ENCODE peak calls at places on chromosomes 2 and 18, in six cellular contexts. R is tibial nerve, S is sigmoid colon, T is neural progenitor cell, O is K562, C is glutamatergic neuron. F is an unnamed sample.

GRCh38 chr2:20226152-20226545 is 1.2 kb upstream of the SDC1 start:
- DNase-seq in R (no peak), S (peak; percentile 36), T (no peak), O (no peak), C (no peak), F (peak; percentile 46)

GRCh38 chr2:27854224-27854623 is 36.0 kb downstream of the RBKS start:
- DNase-seq in R (no peak), S (no peak), T (no peak), O (no peak), C (no peak), F (no peak)

GRCh38 chr2:96914332-96914731 is 44.5 kb upstream of the SEMA4C start:
- DNase-seq in R (no peak), S (no peak), T (no peak), O (no peak), C (no peak), F (no peak)

GRCh38 chr2:63488118-63488713 is 100.1 kb downstream of the WDPCP start:
- DNase-seq in R (no peak), S (no peak), T (peak; percentile 42), O (peak; percentile 16), C (peak; percentile 18), F (no peak)

GRCh38 chr2:27754831-27755230 is 16.7 kb upstream of the MRPL33 start:
- DNase-seq in R (no peak), S (no peak), T (no peak), O (no peak), C (no peak), F (no peak)

GRCh38 chr2:207693641-207694249 is 17.7 kb upstream of the CCNYL1 start:
- DNase-seq in R (no peak), S (no peak), T (no peak), O (no peak), C (no peak), F (no peak)

GRCh38 chr2:217897091-217897715 is 105.6 kb downstream of the TNS1 start:
- DNase-seq in R (no peak), S (no peak), T (no peak), O (no peak), C (no peak), F (peak; percentile 56)

GRCh38 chr18:45169610-45170009 is 445.7 kb upstream of the SLC14A2 start:
- DNase-seq in R (peak; percentile 65), S (peak; percentile 74), T (no peak), O (no peak), C (peak; percentile 28), F (no peak)

GRCh38 chr2:241168366-241168765 is 18.1 kb downstream of the PPP1R7 start:
- DNase-seq in R (no peak), S (no peak), T (no peak), O (no peak), C (no peak), F (no peak)

GRCh38 chr2:236049981-236050380 is 118.2 kb downstream of the GBX2 start:
- DNase-seq in R (no peak), S (no peak), T (no peak), O (no peak), C (no peak), F (no peak)

GRCh38 chr18:49189772-49190171 is 239.0 kb upstream of the SMAD7 start:
- DNase-seq in R (no peak), S (no peak), T (no peak), O (no peak), C (no peak), F (no peak)

GRCh38 chr2:230358305-230358704 is 31.3 kb downstream of the SP140L start:
- DNase-seq in R (no peak), S (no peak), T (no peak), O (no peak), C (no peak), F (no peak)

GRCh38 chr2:43223412-43224040 is 2.9 kb downstream of the ZFP36L2 start:
- DNase-seq in R (no peak), S (no peak), T (no peak), O (no peak), C (no peak), F (peak; percentile 9)

GRCh38 chr2:43576983-43577892 is 18.6 kb downstream of the THADA start:
- DNase-seq in R (no peak), S (no peak), T (peak; percentile 64), O (peak; percentile 48), C (no peak), F (no peak)

GRCh38 chr2:238267884-238268680 is 20.3 kb downstream of the PER2 start:
- DNase-seq in R (no peak), S (peak; percentile 55), T (no peak), O (no peak), C (peak; percentile 8), F (peak; percentile 39)
- TF ChIP-seq CTCF in R (no peak), S (no peak), T (no peak), O (no peak), C (no peak), F (no peak)

GRCh38 chr18:55841314-55841713 is 253.3 kb upstream of the TCF4 start:
- DNase-seq in R (no peak), S (no peak), T (no peak), O (no peak), C (no peak), F (no peak)
- TF ChIP-seq CTCF in R (no peak), S (no peak), T (no peak), O (no peak), C (no peak), F (no peak)

GRCh38 chr2:150911766-150912280 is 349.8 kb downstream of the RBM43 start:
- DNase-seq in R (peak; percentile 92), S (peak; percentile 90), T (no peak), O (no peak), C (no peak), F (peak; percentile 80)

GRCh38 chr2:150907466-150907865 is 354.2 kb downstream of the RBM43 start:
- DNase-seq in R (no peak), S (no peak), T (no peak), O (no peak), C (no peak), F (no peak)

GRCh38 chr2:150909090-150909489 is 352.6 kb downstream of the RBM43 start:
- DNase-seq in R (no peak), S (no peak), T (no peak), O (no peak), C (no peak), F (no peak)

DNA sequence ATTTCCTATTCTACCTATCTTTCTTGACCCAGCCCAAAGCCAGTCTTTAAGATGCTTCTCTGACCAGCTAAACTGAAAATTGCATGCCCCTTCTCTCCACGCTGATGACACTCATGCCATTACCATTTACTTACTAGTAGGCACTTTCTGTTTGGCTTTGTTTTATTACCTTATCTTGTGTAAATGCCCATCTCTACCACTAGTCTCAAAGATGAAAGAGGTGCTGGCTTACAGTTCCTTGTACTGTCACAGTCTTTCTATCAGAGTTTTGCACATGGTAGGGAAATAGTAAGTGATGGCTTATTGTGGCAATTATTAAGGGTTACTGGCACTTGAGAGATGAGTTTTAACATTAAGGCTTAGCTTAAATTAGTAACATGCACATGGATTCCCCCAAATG is 352.1 kb downstream of the RBM43 start:
- DNase-seq in R (no peak), S (no peak), T (no peak), O (no peak), C (no peak), F (no peak)
- TF ChIP-seq CTCF in R (no peak), S (no peak), T (peak; percentile 40), O (no peak), C (peak; percentile 58), F (no peak)

GRCh38 chr2:120290737-120291136 is 38.1 kb downstream of the RALB start:
- DNase-seq in R (no peak), S (no peak), T (no peak), O (no peak), C (no peak), F (no peak)

GRCh38 chr2:120291464-120292311 is 39.0 kb downstream of the RALB start:
- DNase-seq in R (no peak), S (no peak), T (no peak), O (peak; percentile 68), C (no peak), F (no peak)

GRCh38 chr2:120287183-120288015 is 34.7 kb downstream of the RALB start:
- DNase-seq in R (no peak), S (no peak), T (no peak), O (no peak), C (no peak), F (no peak)

GRCh38 chr2:120288016-120288373 is 35.3 kb downstream of the RALB start:
- DNase-seq in R (no peak), S (no peak), T (no peak), O (no peak), C (no peak), F (no peak)

DNA sequence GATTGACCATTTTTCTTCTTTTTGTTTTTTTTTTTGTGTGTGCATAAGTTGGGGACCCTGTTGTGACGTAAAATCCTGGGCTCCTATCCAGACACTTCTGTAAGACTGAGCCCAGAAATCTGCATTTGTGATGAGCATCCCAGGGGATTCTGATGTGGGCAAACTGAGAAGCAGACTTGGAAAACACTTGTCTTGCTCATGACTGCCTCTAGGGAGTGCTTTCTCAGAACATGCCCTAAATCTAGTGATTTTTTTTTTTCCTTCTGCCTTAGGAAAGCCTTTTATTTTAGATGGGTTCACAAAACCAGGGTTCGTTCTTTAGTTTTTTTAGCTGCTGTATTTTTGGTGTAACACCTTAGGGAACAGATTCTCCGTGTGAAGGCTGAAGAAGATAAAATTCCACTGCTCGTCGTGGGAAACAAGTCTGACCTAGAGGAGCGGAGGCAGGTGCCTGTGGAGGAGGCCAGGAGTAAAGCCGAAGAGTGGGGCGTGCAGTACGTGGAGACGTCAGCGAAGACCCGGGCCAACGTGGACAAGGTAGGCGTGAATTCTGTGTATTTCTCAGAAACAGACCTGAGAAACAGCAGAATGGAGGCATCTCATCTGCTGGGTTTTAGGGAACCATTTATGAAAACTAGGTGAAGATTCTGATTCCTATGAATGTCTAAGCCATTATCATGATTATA is 36.7 kb downstream of the RALB start:
- DNase-seq in R (no peak), S (no peak), T (no peak), O (no peak), C (no peak), F (no peak)
- TF ChIP-seq CTCF in R (no peak), S (no peak), T (peak; percentile 37), O (no peak), C (no peak), F (no peak)

GRCh38 chr18:43866696-43867095 is 589.4 kb upstream of the SYT4 start:
- DNase-seq in R (no peak), S (no peak), T (no peak), O (no peak), C (no peak), F (no peak)
- TF ChIP-seq CTCF in R (no peak), S (no peak), T (no peak), O (no peak), C (no peak), F (no peak)

DNA sequence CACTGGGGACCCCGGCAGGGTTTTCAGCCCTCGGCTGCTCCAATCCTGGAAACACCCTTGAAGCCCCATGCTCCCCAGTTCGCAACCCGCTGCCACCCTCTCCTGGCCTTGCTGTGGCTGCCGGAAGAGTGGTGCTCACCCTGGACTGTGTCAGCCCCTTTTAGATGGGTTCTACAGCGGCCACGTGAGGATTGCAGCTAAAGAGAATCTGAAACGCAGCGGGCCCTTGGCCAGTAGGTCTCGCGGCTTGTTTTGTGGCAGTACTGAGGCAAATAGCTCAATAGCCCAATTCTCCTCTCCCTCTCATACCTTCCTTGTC is 80.0 kb downstream of the EPAS1 start:
- DNase-seq in R (no peak), S (no peak), T (peak; percentile 18), O (peak; percentile 20), C (no peak), F (peak; percentile 81)
- TF ChIP-seq CTCF in R (no peak), S (no peak), T (no peak), O (peak; percentile 35), C (no peak), F (no peak)

GRCh38 chr2:71277159-71277498 is 50.2 kb upstream of the PAIP2B start:
- DNase-seq in R (no peak), S (no peak), T (no peak), O (no peak), C (no peak), F (no peak)
- TF ChIP-seq CTCF in R (no peak), S (no peak), T (no peak), O (no peak), C (no peak), F (no peak)